ENCODE peak calls at places on chromosomes 5 and 9, in seven cellular contexts. One of them, this sample, is unnamed.
A peak's percentile ranks its signal among the peaks of the same experiment; 100 is the strongest.

GRCh38 chr5:58844395-58844794 is 261.5 kb downstream of the RAB3C start:
- DNase-seq in colonic mucosa: no peak
- DNase-seq in H1: no peak
- DNase-seq in PC-3: peak; percentile 2
- DNase-seq in heart right ventricle: no peak
- DNase-seq in endothelial cell of umbilical vein: no peak
- DNase-seq in right lobe of liver: no peak
- DNase-seq in this sample: no peak

GRCh38 chr9:80507611-80508010 is 935.8 kb downstream of the TLE4 start:
- DNase-seq in colonic mucosa: no peak
- DNase-seq in H1: no peak
- DNase-seq in right lobe of liver: no peak
- DNase-seq in endothelial cell of umbilical vein: no peak
- DNase-seq in PC-3: no peak
- DNase-seq in heart right ventricle: no peak
- DNase-seq in this sample: no peak

GRCh38 chr9:109469646-109470358 is 28.3 kb downstream of the PTPN3 start:
- DNase-seq in colonic mucosa: peak; percentile 75
- DNase-seq in endothelial cell of umbilical vein: peak; percentile 77
- DNase-seq in H1: peak; percentile 44
- DNase-seq in PC-3: peak; percentile 80
- DNase-seq in right lobe of liver: peak; percentile 55
- DNase-seq in heart right ventricle: peak; percentile 66
- DNase-seq in this sample: peak; percentile 81

GRCh38 chr5:1772634-1773033 is 27.0 kb downstream of the MRPL36 start:
- DNase-seq in colonic mucosa: no peak
- DNase-seq in H1: no peak
- DNase-seq in right lobe of liver: peak; percentile 5
- DNase-seq in endothelial cell of umbilical vein: peak; percentile 30
- DNase-seq in PC-3: peak; percentile 67
- DNase-seq in heart right ventricle: no peak
- DNase-seq in this sample: peak; percentile 48

GRCh38 chr5:1208743-1209551 is 7.6 kb downstream of the SLC6A19 start:
- DNase-seq in right lobe of liver: no peak
- DNase-seq in H1: no peak
- DNase-seq in heart right ventricle: no peak
- DNase-seq in PC-3: peak; percentile 25
- DNase-seq in endothelial cell of umbilical vein: peak; percentile 24
- DNase-seq in colonic mucosa: peak; percentile 54
- DNase-seq in this sample: no peak

GRCh38 chr5:9546973-9547947 is 1.4 kb upstream of the SEMA5A start:
- DNase-seq in right lobe of liver: no peak
- DNase-seq in H1: no peak
- DNase-seq in endothelial cell of umbilical vein: peak; percentile 53
- DNase-seq in colonic mucosa: peak; percentile 72
- DNase-seq in PC-3: no peak
- DNase-seq in heart right ventricle: peak; percentile 18
- DNase-seq in this sample: peak; percentile 60

GRCh38 chr9:107751522-107752235 is 262.1 kb upstream of the KLF4 start:
- DNase-seq in colonic mucosa: peak; percentile 78
- DNase-seq in right lobe of liver: peak; percentile 61
- DNase-seq in H1: no peak
- DNase-seq in PC-3: peak; percentile 65
- DNase-seq in endothelial cell of umbilical vein: peak; percentile 64
- DNase-seq in heart right ventricle: no peak
- DNase-seq in this sample: peak; percentile 59

GRCh38 chr5:103582364-103582763 is 19.8 kb upstream of the NUDT12 start:
- DNase-seq in heart right ventricle: peak; percentile 5
- DNase-seq in PC-3: peak; percentile 73
- DNase-seq in colonic mucosa: no peak
- DNase-seq in H1: no peak
- DNase-seq in endothelial cell of umbilical vein: peak; percentile 65
- DNase-seq in right lobe of liver: no peak
- DNase-seq in this sample: peak; percentile 54

GRCh38 chr5:149403923-149404745 is 25.0 kb upstream of the IL17B start:
- DNase-seq in H1: no peak
- DNase-seq in endothelial cell of umbilical vein: no peak
- DNase-seq in right lobe of liver: no peak
- DNase-seq in PC-3: peak; percentile 36
- DNase-seq in colonic mucosa: no peak
- DNase-seq in heart right ventricle: no peak
- DNase-seq in this sample: peak; percentile 80

GRCh38 chr5:38119836-38120235 is 138.5 kb upstream of the EGFLAM start:
- DNase-seq in PC-3: no peak
- DNase-seq in right lobe of liver: no peak
- DNase-seq in heart right ventricle: no peak
- DNase-seq in colonic mucosa: no peak
- DNase-seq in H1: no peak
- DNase-seq in endothelial cell of umbilical vein: no peak
- DNase-seq in this sample: no peak

GRCh38 chr9:137035937-137036336 is 4.0 kb upstream of the FUT7 start:
- DNase-seq in right lobe of liver: no peak
- DNase-seq in endothelial cell of umbilical vein: no peak
- DNase-seq in colonic mucosa: no peak
- DNase-seq in H1: no peak
- DNase-seq in heart right ventricle: no peak
- DNase-seq in PC-3: no peak
- DNase-seq in this sample: no peak

GRCh38 chr9:137037035-137037434 is 5.1 kb upstream of the FUT7 start:
- DNase-seq in endothelial cell of umbilical vein: no peak
- DNase-seq in PC-3: no peak
- DNase-seq in right lobe of liver: no peak
- DNase-seq in heart right ventricle: no peak
- DNase-seq in H1: no peak
- DNase-seq in colonic mucosa: no peak
- DNase-seq in this sample: no peak

GRCh38 chr9:137034039-137034708 is 2.3 kb upstream of the FUT7 start:
- DNase-seq in right lobe of liver: no peak
- DNase-seq in colonic mucosa: peak; percentile 68
- DNase-seq in H1: no peak
- DNase-seq in PC-3: no peak
- DNase-seq in heart right ventricle: no peak
- DNase-seq in endothelial cell of umbilical vein: no peak
- DNase-seq in this sample: no peak

GRCh38 chr9:137034709-137035506 is 3.0 kb upstream of the FUT7 start:
- DNase-seq in PC-3: peak; percentile 78
- DNase-seq in heart right ventricle: peak; percentile 76
- DNase-seq in endothelial cell of umbilical vein: peak; percentile 82
- DNase-seq in right lobe of liver: peak; percentile 87
- DNase-seq in colonic mucosa: peak; percentile 86
- DNase-seq in H1: peak; percentile 73
- DNase-seq in this sample: peak; percentile 68

DNA sequence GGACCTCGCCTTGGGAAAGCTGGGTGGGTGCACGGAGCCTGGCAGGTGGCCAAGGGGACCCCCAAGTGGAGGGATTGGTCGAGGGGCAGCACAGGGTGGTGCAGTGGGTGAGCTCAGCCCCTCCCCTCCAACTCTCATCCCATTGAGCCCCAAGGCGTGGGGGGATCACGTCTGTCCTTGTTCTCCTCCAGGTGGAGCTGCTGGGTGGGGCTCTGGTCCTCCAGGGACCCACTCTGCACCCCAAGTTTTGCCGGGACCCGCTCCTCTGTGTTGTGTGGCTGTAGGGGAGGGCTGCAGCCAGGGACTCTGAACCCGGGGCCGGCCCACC is 3.6 kb upstream of the FUT7 start:
- DNase-seq in endothelial cell of umbilical vein: no peak
- DNase-seq in right lobe of liver: no peak
- DNase-seq in heart right ventricle: no peak
- DNase-seq in PC-3: no peak
- DNase-seq in H1: no peak
- DNase-seq in colonic mucosa: no peak
- DNase-seq in this sample: no peak
- TF ChIP-seq CTCF in endothelial cell of umbilical vein: no peak
- TF ChIP-seq CTCF in right lobe of liver: no peak
- TF ChIP-seq CTCF in heart right ventricle: no peak
- TF ChIP-seq CTCF in PC-3: peak; percentile 29
- TF ChIP-seq CTCF in H1: no peak
- TF ChIP-seq CTCF in colonic mucosa: no peak
- TF ChIP-seq CTCF in this sample: no peak

DNA sequence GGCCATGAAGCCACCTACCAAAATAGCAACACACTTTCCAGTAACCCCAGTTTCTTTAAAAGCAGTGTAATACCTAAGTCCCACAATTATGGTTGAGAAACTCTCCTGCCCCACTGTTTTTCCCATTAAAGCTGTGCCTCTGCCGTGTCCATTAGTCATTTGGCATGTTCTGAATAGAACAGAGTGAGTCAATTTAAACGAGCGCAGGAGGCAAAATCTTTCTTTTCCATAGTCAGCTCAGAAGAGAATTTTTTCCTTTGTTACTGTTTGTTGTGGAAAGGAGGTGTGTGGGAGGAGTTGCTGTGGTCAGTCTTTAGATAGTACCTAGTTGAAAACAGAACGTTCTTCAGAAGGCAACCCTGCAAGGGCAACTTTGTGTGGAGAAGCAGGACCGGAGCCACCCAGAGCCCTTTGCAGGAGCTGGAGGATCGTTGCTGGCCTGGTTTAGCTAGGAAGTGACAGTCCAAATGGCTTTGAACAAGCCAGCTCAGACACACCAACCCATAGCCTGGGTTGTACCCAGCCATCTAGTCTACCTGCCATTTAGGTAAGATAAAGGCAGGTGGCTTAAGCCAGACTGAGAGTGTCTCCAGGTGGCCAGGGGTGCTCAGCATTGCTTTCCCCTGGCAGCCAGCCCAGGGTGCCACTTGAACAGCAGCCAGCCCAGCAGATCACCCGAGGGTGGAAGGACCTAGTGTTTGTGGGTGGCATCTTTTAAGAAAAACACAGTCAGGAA is 30.4 kb downstream of the GADD45G start:
- DNase-seq in endothelial cell of umbilical vein: no peak
- DNase-seq in colonic mucosa: no peak
- DNase-seq in heart right ventricle: no peak
- DNase-seq in H1: no peak
- DNase-seq in right lobe of liver: no peak
- DNase-seq in PC-3: peak; percentile 53
- DNase-seq in this sample: peak; percentile 11
- H3K27ac ChIP-seq in endothelial cell of umbilical vein: no peak overlapping the region
- H3K27ac ChIP-seq in colonic mucosa: no peak overlapping the region
- H3K27ac ChIP-seq in heart right ventricle: no peak overlapping the region
- H3K27ac ChIP-seq in H1: no peak overlapping the region
- H3K27ac ChIP-seq in right lobe of liver: no peak overlapping the region
- H3K27ac ChIP-seq in PC-3: no peak overlapping the region
- H3K27ac ChIP-seq in this sample: no peak overlapping the region

DNA sequence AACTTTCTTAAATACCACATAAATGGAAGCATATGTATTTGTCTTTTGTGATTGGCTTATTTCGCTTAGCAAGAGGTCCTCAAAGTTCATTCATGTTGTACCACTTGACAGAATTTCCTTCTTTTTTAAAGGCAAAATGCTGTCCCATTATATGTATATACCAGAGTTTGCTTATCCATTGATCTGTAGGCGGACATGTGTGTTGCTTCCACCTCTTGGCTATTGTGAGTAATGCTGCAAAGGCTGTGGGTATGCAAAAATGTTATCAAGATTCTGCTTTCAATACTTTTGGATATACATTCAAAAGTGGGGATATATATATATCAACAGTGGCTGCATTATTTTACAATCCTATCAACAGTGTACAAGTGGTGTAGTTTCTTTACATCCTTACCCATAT is 271.0 kb downstream of the PRR16 start:
- DNase-seq in colonic mucosa: no peak
- DNase-seq in PC-3: peak; percentile 14
- DNase-seq in right lobe of liver: no peak
- DNase-seq in H1: no peak
- DNase-seq in heart right ventricle: no peak
- DNase-seq in endothelial cell of umbilical vein: no peak
- DNase-seq in this sample: no peak
- TF ChIP-seq CTCF in colonic mucosa: no peak
- TF ChIP-seq CTCF in PC-3: peak; percentile 31
- TF ChIP-seq CTCF in right lobe of liver: no peak
- TF ChIP-seq CTCF in H1: peak; percentile 20
- TF ChIP-seq CTCF in heart right ventricle: no peak
- TF ChIP-seq CTCF in endothelial cell of umbilical vein: no peak
- TF ChIP-seq CTCF in this sample: peak; percentile 33

GRCh38 chr5:142881727-142882126 is 111.5 kb downstream of the ARHGAP26 start:
- DNase-seq in PC-3: no peak
- DNase-seq in heart right ventricle: no peak
- DNase-seq in colonic mucosa: no peak
- DNase-seq in endothelial cell of umbilical vein: no peak
- DNase-seq in H1: no peak
- DNase-seq in right lobe of liver: no peak
- DNase-seq in this sample: no peak
- H3K27ac ChIP-seq in PC-3: no peak overlapping the region
- H3K27ac ChIP-seq in heart right ventricle: peak overlapping the region; percentile 64
- H3K27ac ChIP-seq in colonic mucosa: no peak overlapping the region
- H3K27ac ChIP-seq in endothelial cell of umbilical vein: no peak overlapping the region
- H3K27ac ChIP-seq in H1: no peak overlapping the region
- H3K27ac ChIP-seq in right lobe of liver: no peak overlapping the region
- H3K27ac ChIP-seq in this sample: no peak overlapping the region

GRCh38 chr5:54450542-54450941 is 5.0 kb upstream of the HSPB3 start:
- DNase-seq in right lobe of liver: no peak
- DNase-seq in H1: no peak
- DNase-seq in endothelial cell of umbilical vein: no peak
- DNase-seq in PC-3: no peak
- DNase-seq in colonic mucosa: no peak
- DNase-seq in heart right ventricle: no peak
- DNase-seq in this sample: no peak

GRCh38 chr5:54449923-54450322 is 5.6 kb upstream of the HSPB3 start:
- DNase-seq in heart right ventricle: no peak
- DNase-seq in right lobe of liver: no peak
- DNase-seq in colonic mucosa: no peak
- DNase-seq in H1: no peak
- DNase-seq in endothelial cell of umbilical vein: no peak
- DNase-seq in PC-3: no peak
- DNase-seq in this sample: no peak

GRCh38 chr5:54455413-54456157 is at the start of gene HSPB3:
- DNase-seq in right lobe of liver: no peak
- DNase-seq in colonic mucosa: no peak
- DNase-seq in endothelial cell of umbilical vein: no peak
- DNase-seq in heart right ventricle: peak; percentile 68
- DNase-seq in PC-3: no peak
- DNase-seq in H1: no peak
- DNase-seq in this sample: no peak

GRCh38 chr5:54454602-54455001 is 897 bp upstream of the HSPB3 start:
- DNase-seq in endothelial cell of umbilical vein: no peak
- DNase-seq in heart right ventricle: no peak
- DNase-seq in right lobe of liver: no peak
- DNase-seq in colonic mucosa: no peak
- DNase-seq in H1: no peak
- DNase-seq in PC-3: no peak
- DNase-seq in this sample: no peak

GRCh38 chr5:54453091-54453490 is 2.4 kb upstream of the HSPB3 start:
- DNase-seq in endothelial cell of umbilical vein: no peak
- DNase-seq in PC-3: no peak
- DNase-seq in H1: no peak
- DNase-seq in heart right ventricle: no peak
- DNase-seq in colonic mucosa: no peak
- DNase-seq in right lobe of liver: no peak
- DNase-seq in this sample: no peak
- TF ChIP-seq CTCF in endothelial cell of umbilical vein: no peak
- TF ChIP-seq CTCF in PC-3: no peak
- TF ChIP-seq CTCF in H1: no peak
- TF ChIP-seq CTCF in heart right ventricle: no peak
- TF ChIP-seq CTCF in colonic mucosa: no peak
- TF ChIP-seq CTCF in right lobe of liver: no peak
- TF ChIP-seq CTCF in this sample: no peak